ENCODE peak calls at places on chromosome 2, in seven cellular contexts. V is lower lobe of right lung, J is nephron progenitor cell, S is astrocyte of the cerebellum, C is left ventricle myocardium inferior, K is neural crest cell, F is H9. D is an unnamed sample.

GRCh38 chr2:201949036-201950012 is 84.3 kb upstream of the FZD7 start:
- DNase-seq in V (no peak), K (no peak), C (no peak), S (no peak), J (peak; percentile 53), F (peak; percentile 65), D (no peak)

GRCh38 chr2:225668606-225669266 is 269.2 kb downstream of the NYAP2 start:
- DNase-seq in J (peak; percentile 9), S (peak; percentile 64), C (no peak), V (no peak), K (peak; percentile 10), F (peak; percentile 34), D (no peak)

GRCh38 chr2:96408631-96409542 is 73.3 kb downstream of the NCAPH start:
- DNase-seq in F (no peak), C (peak; percentile 80), J (no peak), V (no peak), S (peak; percentile 43), K (peak; percentile 24), D (no peak)

GRCh38 chr2:55490554-55490953 is 29.0 kb upstream of the CFAP36 start:
- DNase-seq in S (peak; percentile 70), V (no peak), C (peak; percentile 67), K (no peak), F (peak; percentile 61), J (no peak), D (no peak)

GRCh38 chr2:96616535-96616934 is 21.6 kb downstream of the KANSL3 start:
- DNase-seq in C (no peak), J (no peak), S (no peak), V (no peak), F (no peak), K (no peak), D (no peak)

GRCh38 chr2:54331095-54331835 is 75.2 kb upstream of the TSPYL6 start:
- DNase-seq in F (no peak), K (no peak), C (no peak), J (no peak), S (no peak), V (no peak), D (no peak)

GRCh38 chr2:71102981-71103681 is 26.9 kb downstream of the MCEE start:
- DNase-seq in K (no peak), F (peak; percentile 72), C (no peak), J (no peak), V (no peak), S (no peak), D (no peak)

GRCh38 chr2:184971669-184972068 is 373.3 kb downstream of the ZNF804A start:
- DNase-seq in V (no peak), J (no peak), S (no peak), F (no peak), K (no peak), C (no peak), D (no peak)

DNA sequence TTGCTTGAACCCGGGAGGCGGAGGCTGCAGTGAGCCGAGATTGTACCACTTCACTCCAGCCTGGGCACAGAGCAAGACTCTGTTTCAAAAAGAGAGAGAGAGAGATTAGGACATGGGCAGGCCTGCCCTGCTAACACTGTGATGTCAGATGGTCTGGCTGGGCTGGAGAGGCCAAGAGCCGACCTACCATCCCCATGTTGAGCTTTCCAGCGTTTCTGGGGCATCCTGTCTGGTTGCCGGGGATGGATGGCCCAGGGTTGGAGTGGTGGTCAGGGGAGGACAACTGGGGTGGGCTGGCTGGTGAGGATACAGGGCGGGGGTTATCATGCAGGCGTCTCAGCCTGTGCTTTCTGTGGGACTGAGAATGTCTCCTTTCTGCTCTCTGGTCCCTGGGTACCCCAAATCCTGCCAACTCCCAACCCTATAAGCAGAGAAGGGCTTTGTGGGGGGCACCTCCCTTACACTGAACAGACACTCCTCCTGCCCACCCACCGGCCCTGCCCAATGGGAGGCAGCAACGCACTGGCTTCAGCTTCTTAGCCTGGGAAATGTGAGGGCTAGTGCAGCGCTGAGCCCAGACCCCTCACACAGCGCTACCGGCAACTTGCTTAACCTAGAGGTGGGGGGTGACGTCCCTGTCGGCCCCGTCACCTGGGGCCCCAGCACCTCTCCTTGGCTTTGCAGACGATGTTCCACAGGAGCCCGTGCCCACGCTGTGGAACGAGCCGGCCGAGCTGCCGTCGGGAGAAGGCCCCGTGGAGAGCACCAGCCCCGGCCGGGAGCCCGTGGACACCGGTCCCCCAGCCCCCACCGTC is 5.4 kb downstream of the SNORC start:
- DNase-seq in J (no peak), C (no peak), F (peak; percentile 48), S (no peak), V (no peak), K (no peak), D (no peak)
- TF ChIP-seq CTCF in J (no peak), C (no peak), F (no peak), S (peak; percentile 9), V (no peak), K (no peak), D (no peak)

GRCh38 chr2:61138859-61139258 is 23.1 kb upstream of the C2orf74 start:
- DNase-seq in S (no peak), F (no peak), J (no peak), V (no peak), C (no peak), K (no peak), D (no peak)

GRCh38 chr2:61134141-61134540 is 27.8 kb upstream of the C2orf74 start:
- DNase-seq in V (no peak), J (no peak), K (no peak), F (no peak), C (no peak), S (peak; percentile 71), D (no peak)

GRCh38 chr2:61141151-61141550 is 20.8 kb upstream of the C2orf74 start:
- DNase-seq in K (no peak), C (no peak), V (no peak), S (no peak), F (no peak), J (no peak), D (no peak)

DNA sequence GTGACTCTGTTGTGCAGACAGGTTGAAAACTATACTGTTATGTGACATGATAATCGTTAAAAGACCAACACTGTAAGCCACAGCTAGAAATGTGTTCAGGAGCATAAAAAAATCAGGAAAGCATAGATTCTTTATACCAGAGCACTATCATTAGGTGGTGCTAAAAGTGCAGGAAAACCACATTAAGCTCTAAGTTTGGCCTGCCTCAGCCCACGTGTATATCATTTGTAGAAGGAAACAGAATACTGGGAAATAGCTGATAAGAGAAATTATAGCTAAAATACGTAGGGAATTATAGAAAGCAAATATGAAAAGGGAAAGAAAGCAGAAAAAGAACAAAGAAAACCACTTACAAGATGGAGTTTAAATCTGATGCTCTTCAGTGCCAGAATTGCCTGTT is 26.5 kb upstream of the C2orf74 start:
- DNase-seq in C (no peak), F (no peak), K (no peak), S (peak; percentile 22), V (no peak), J (no peak), D (no peak)
- TF ChIP-seq CTCF in C (peak; percentile 20), F (peak; percentile 33), K (no peak), S (peak; percentile 29), V (peak; percentile 20), J (no peak), D (no peak)

GRCh38 chr2:28413896-28414290 is 21.2 kb downstream of the FOSL2 start:
- DNase-seq in S (no peak), V (no peak), J (no peak), F (no peak), K (no peak), C (no peak), D (no peak)

GRCh38 chr2:28414583-28414982 is 21.9 kb downstream of the FOSL2 start:
- DNase-seq in V (no peak), J (no peak), K (no peak), S (no peak), C (no peak), F (no peak), D (no peak)

GRCh38 chr2:28412625-28413151 is 20.0 kb downstream of the FOSL2 start:
- DNase-seq in S (no peak), C (no peak), J (no peak), V (no peak), K (no peak), F (no peak), D (no peak)

GRCh38 chr2:28411956-28412609 is 19.4 kb downstream of the FOSL2 start:
- DNase-seq in K (no peak), C (no peak), J (no peak), F (no peak), S (no peak), V (no peak), D (peak; percentile 42)

DNA sequence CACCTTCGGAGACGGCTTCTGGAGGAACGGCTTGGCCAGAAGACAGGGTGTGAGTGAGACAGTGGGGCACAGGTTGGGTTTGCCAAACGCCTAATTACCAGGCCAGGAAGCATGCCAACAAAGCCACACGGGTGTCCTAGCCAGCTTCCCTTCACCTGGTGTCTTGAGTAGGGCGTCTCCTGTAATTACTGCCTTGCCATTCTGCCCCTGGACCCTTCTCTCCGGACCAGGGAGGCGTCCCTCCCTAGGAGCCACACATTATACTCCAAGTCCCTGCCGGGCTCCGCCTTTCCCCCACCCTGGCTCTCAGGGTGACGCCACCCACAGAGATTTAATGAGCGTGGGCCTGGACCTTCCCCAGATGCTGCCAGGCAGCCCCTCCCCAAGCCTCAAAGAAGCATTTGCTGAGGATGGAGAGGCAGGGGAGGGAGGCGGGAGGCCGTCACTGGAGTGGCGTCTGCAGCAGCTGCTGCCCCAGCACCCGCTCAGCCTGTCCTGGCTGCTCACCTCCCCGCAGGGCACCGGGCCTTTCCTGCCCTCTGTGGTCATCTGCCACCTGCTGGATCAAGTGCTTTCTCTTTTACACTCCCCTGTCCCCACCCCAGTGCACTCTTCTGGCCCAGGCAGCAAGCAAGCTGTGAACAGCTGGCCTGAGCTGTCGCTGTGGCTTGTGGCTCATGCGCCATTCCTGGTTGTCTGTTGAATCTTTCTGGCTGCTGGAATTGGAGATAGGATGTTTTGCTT is 20.7 kb downstream of the FOSL2 start:
- DNase-seq in C (peak; percentile 48), S (no peak), V (no peak), J (no peak), K (no peak), F (peak; percentile 72), D (no peak)
- TF ChIP-seq CTCF in C (peak; percentile 41), S (no peak), V (no peak), J (no peak), K (no peak), F (peak; percentile 43), D (peak; percentile 33)

GRCh38 chr2:228040995-228041394 is 140.5 kb downstream of the SPHKAP start:
- DNase-seq in C (no peak), F (no peak), V (no peak), S (no peak), J (no peak), K (no peak), D (no peak)

GRCh38 chr2:228037915-228038314 is 143.6 kb downstream of the SPHKAP start:
- DNase-seq in S (no peak), V (no peak), K (no peak), J (no peak), F (no peak), C (no peak), D (no peak)

DNA sequence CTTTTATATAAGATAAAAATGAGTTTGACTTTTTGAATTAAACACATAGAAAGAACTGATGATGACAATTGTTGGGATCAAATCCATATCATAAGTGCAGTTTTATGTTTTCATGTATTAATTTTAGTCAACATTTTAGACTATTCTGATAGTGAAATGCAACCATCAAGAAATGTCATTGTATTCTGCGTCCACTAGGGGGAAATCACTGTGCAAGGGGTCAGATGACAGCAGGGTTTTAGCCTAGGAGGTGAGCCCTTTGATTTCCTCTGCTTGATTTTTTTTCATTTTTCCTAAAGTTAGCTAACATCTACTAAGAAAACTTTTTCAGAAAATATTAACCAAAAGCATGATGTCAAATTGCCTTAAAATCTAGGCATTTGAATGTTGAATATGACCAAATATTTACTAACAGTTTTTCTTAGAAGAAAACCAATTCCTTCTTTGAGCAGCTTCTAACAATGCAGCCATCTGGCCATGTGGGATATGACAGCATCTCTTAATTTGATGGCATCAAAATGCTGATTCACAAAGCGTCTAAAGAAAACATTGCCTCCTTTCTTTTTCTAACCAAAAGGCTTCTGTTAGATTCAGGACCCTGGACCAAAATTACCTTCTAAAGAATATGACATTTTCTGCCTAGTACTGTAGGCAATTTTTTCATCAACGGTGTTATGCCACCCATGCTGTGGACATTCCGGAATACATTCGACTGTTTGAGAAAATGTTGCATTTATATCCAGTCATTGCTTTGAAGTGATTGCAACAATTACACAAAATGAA is 141.5 kb downstream of the SPHKAP start:
- DNase-seq in F (no peak), S (no peak), C (no peak), K (no peak), J (peak; percentile 13), V (no peak), D (no peak)
- TF ChIP-seq CTCF in F (peak; percentile 82), S (peak; percentile 70), C (peak; percentile 64), K (peak; percentile 79), J (peak; percentile 80), V (peak; percentile 56), D (peak; percentile 50)

D was measured in CD14-positive monocyte.